ENCODE peak calls at places on chromosomes 11 and 22, in five cellular contexts. One of them, this sample, is unnamed.

GRCh38 chr11:3199537-3200295 is 18.9 kb downstream of the MRGPRG start:
- DNase-seq in mammary epithelial cell: no peak
- DNase-seq in pancreas: no peak
- DNase-seq in right lobe of liver: no peak
- DNase-seq in lung: no peak
- DNase-seq in this sample: no peak

GRCh38 chr11:118953265-118953664 is 2.8 kb upstream of the UPK2 start:
- DNase-seq in mammary epithelial cell: no peak
- DNase-seq in pancreas: no peak
- DNase-seq in right lobe of liver: no peak
- DNase-seq in lung: no peak
- DNase-seq in this sample: no peak

GRCh38 chr11:126607374-126607773 is 251.9 kb downstream of the ST3GAL4 start:
- DNase-seq in mammary epithelial cell: peak
- DNase-seq in pancreas: peak
- DNase-seq in right lobe of liver: peak
- DNase-seq in lung: no peak
- DNase-seq in this sample: peak

GRCh38 chr11:2586793-2587131 is 113.0 kb downstream of the KCNQ1OT1 start:
- DNase-seq in mammary epithelial cell: no peak
- DNase-seq in pancreas: no peak
- DNase-seq in right lobe of liver: no peak
- DNase-seq in lung: no peak
- DNase-seq in this sample: no peak

GRCh38 chr11:102926517-102926916 is 29.0 kb downstream of the MMP13 start:
- DNase-seq in mammary epithelial cell: no peak
- DNase-seq in pancreas: no peak
- DNase-seq in right lobe of liver: no peak
- DNase-seq in lung: no peak
- DNase-seq in this sample: no peak

GRCh38 chr22:43885319-43885671 is 6.5 kb downstream of the PNPLA5 start:
- DNase-seq in mammary epithelial cell: no peak
- DNase-seq in pancreas: no peak
- DNase-seq in right lobe of liver: no peak
- DNase-seq in lung: no peak
- DNase-seq in this sample: no peak

GRCh38 chr11:65013692-65014145 is 241 bp upstream of the ARL2 start:
- DNase-seq in mammary epithelial cell: peak
- DNase-seq in pancreas: peak
- DNase-seq in right lobe of liver: peak
- DNase-seq in lung: peak
- DNase-seq in this sample: peak

GRCh38 chr11:44680982-44681597 is 45.7 kb upstream of the TSPAN18 start:
- DNase-seq in mammary epithelial cell: peak
- DNase-seq in pancreas: no peak
- DNase-seq in right lobe of liver: no peak
- DNase-seq in lung: no peak
- DNase-seq in this sample: no peak

GRCh38 chr22:46792061-46792796 is 29.8 kb downstream of the TBC1D22A start:
- DNase-seq in mammary epithelial cell: no peak
- DNase-seq in pancreas: no peak
- DNase-seq in right lobe of liver: no peak
- DNase-seq in lung: no peak
- DNase-seq in this sample: no peak

GRCh38 chr11:33263549-33263948 is 6.4 kb downstream of the HIPK3 start:
- DNase-seq in mammary epithelial cell: no peak
- DNase-seq in pancreas: no peak
- DNase-seq in right lobe of liver: no peak
- DNase-seq in lung: no peak
- DNase-seq in this sample: no peak

GRCh38 chr11:14237333-14237988 is 121.5 kb downstream of the RRAS2 start:
- DNase-seq in mammary epithelial cell: no peak
- DNase-seq in pancreas: no peak
- DNase-seq in right lobe of liver: no peak
- DNase-seq in lung: no peak
- DNase-seq in this sample: no peak

GRCh38 chr11:8810331-8811301 is 100.4 kb upstream of the AKIP1 start:
- DNase-seq in mammary epithelial cell: peak
- DNase-seq in pancreas: peak
- DNase-seq in right lobe of liver: peak
- DNase-seq in lung: peak
- DNase-seq in this sample: peak

GRCh38 chr11:101436511-101437142 is 147.2 kb downstream of the TRPC6 start:
- DNase-seq in mammary epithelial cell: peak
- DNase-seq in pancreas: no peak
- DNase-seq in right lobe of liver: no peak
- DNase-seq in lung: no peak
- DNase-seq in this sample: peak

GRCh38 chr22:48404004-48404403 is 1423.7 kb downstream of the BRD1 start:
- DNase-seq in mammary epithelial cell: no peak
- DNase-seq in pancreas: no peak
- DNase-seq in right lobe of liver: no peak
- DNase-seq in lung: no peak
- DNase-seq in this sample: no peak

GRCh38 chr11:131710511-131710910 is 340.1 kb downstream of the NTM start:
- DNase-seq in mammary epithelial cell: peak
- DNase-seq in pancreas: no peak
- DNase-seq in right lobe of liver: no peak
- DNase-seq in lung: no peak
- DNase-seq in this sample: no peak

GRCh38 chr22:45124176-45124857 is 39.4 kb upstream of the NUP50 start:
- DNase-seq in mammary epithelial cell: no peak
- DNase-seq in pancreas: no peak
- DNase-seq in right lobe of liver: no peak
- DNase-seq in lung: no peak
- DNase-seq in this sample: no peak

GRCh38 chr11:20207781-20208621 is 47.7 kb upstream of the DBX1 start:
- DNase-seq in mammary epithelial cell: no peak
- DNase-seq in pancreas: no peak
- DNase-seq in right lobe of liver: no peak
- DNase-seq in lung: peak
- DNase-seq in this sample: no peak

GRCh38 chr11:33778682-33779081 is 4.4 kb upstream of the FBXO3 start:
- DNase-seq in mammary epithelial cell: no peak
- DNase-seq in pancreas: no peak
- DNase-seq in right lobe of liver: no peak
- DNase-seq in lung: no peak
- DNase-seq in this sample: no peak

GRCh38 chr11:122199661-122200060 is 83.6 kb upstream of the BLID start:
- DNase-seq in mammary epithelial cell: no peak
- DNase-seq in pancreas: no peak
- DNase-seq in right lobe of liver: no peak
- DNase-seq in lung: no peak
- DNase-seq in this sample: no peak

GRCh38 chr11:11894486-11894885 is 52.7 kb downstream of the USP47 start:
- DNase-seq in mammary epithelial cell: no peak
- DNase-seq in pancreas: no peak
- DNase-seq in right lobe of liver: no peak
- DNase-seq in lung: no peak
- DNase-seq in this sample: no peak

DNA sequence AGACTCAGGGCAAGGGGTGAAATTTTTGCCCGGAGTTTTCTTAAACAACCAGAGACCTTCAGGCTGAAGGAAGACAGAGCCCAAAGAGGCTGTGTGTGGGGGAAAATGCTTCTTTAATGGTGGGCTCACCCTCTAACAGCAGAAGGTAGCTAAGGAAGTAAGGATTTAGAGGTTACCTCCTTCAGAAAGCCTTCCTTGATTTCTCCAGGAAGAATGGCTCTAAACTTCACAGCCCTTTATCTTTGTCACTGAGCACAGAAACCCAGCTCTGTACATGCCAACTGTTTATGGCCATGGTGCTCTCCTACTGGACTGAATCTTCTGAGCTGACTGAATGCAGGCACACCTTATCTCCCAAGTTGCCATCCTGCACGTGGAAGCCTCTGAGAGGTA is 196.0 kb downstream of the TENM4 start:
- DNase-seq in mammary epithelial cell: no peak
- DNase-seq in pancreas: no peak
- DNase-seq in right lobe of liver: no peak
- DNase-seq in lung: no peak
- DNase-seq in this sample: no peak
- H3K27ac ChIP-seq in mammary epithelial cell: peak
- H3K27ac ChIP-seq in pancreas: no peak
- H3K27ac ChIP-seq in right lobe of liver: no peak
- H3K27ac ChIP-seq in lung: no peak
- H3K27ac ChIP-seq in this sample: no peak

GRCh38 chr11:124970925-124971324 is 16.9 kb downstream of the CCDC15 start:
- DNase-seq in mammary epithelial cell: peak
- DNase-seq in pancreas: no peak
- DNase-seq in right lobe of liver: no peak
- DNase-seq in lung: no peak
- DNase-seq in this sample: no peak
- TF ChIP-seq CTCF in mammary epithelial cell: peak
- TF ChIP-seq CTCF in pancreas: no peak
- TF ChIP-seq CTCF in right lobe of liver: no peak
- TF ChIP-seq CTCF in lung: no peak
- TF ChIP-seq CTCF in this sample: peak

GRCh38 chr11:120326845-120327281 is 1.8 kb downstream of the TLCD5 start:
- DNase-seq in mammary epithelial cell: no peak
- DNase-seq in pancreas: no peak
- DNase-seq in right lobe of liver: no peak
- DNase-seq in lung: no peak
- DNase-seq in this sample: no peak
- H3K4me3 ChIP-seq in mammary epithelial cell: no peak
- H3K4me3 ChIP-seq in pancreas: no peak
- H3K4me3 ChIP-seq in right lobe of liver: no peak
- H3K4me3 ChIP-seq in lung: no peak
- H3K4me3 ChIP-seq in this sample: no peak

DNA sequence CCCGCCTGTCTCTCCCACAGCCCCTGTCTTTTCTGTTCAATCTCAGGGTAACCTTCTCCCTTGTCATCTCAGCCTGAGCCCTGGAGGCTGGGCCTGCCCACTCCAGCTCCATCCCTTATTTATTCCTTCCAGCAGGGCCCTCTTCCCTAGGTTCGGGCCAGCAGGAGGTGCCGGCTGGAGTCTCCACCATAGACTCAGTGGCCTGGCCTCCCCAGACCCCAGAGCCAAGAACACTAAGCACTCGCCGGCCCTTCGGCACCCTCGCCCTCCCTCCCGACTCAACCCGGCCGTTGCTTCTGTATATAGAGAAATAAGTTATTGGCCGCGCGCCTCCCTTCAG is 1.4 kb upstream of the RAB1B start:
- DNase-seq in mammary epithelial cell: no peak
- DNase-seq in pancreas: no peak
- DNase-seq in right lobe of liver: no peak
- DNase-seq in lung: no peak
- DNase-seq in this sample: no peak
- H3K27ac ChIP-seq in mammary epithelial cell: no peak
- H3K27ac ChIP-seq in pancreas: peak
- H3K27ac ChIP-seq in right lobe of liver: peak
- H3K27ac ChIP-seq in lung: peak
- H3K27ac ChIP-seq in this sample: peak

DNA sequence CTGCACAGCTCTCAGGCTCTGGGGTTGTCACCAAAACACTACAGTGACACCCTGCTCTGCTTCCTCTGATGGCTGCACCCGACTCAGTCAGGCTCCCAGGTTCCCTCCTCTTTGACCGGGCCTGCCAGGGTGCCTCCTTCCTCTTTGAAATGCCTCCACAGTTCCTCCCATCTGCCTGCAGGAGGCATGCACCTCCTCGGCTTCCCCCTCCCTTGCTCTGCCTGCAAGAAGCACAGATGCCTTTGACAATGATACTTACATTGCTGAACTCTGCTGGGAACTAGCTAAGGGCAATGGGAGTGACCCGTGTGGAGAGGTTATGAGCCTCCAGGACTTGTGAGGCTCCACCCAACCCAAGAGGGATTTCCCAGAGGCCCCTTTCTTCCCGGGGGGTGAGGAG is 674.1 kb downstream of the OPCML start:
- DNase-seq in mammary epithelial cell: peak
- DNase-seq in pancreas: no peak
- DNase-seq in right lobe of liver: no peak
- DNase-seq in lung: no peak
- DNase-seq in this sample: no peak
- TF ChIP-seq CTCF in mammary epithelial cell: peak
- TF ChIP-seq CTCF in pancreas: no peak
- TF ChIP-seq CTCF in right lobe of liver: no peak
- TF ChIP-seq CTCF in lung: no peak
- TF ChIP-seq CTCF in this sample: no peak

GRCh38 chr11:61891331-61892084 is at the start of gene FADS3:
- DNase-seq in mammary epithelial cell: peak
- DNase-seq in pancreas: peak
- DNase-seq in right lobe of liver: peak
- DNase-seq in lung: peak
- DNase-seq in this sample: peak

GRCh38 chr11:61888043-61888442 is 3.3 kb downstream of the FADS3 start:
- DNase-seq in mammary epithelial cell: peak
- DNase-seq in pancreas: peak
- DNase-seq in right lobe of liver: peak
- DNase-seq in lung: peak
- DNase-seq in this sample: no peak

GRCh38 chr11:61888590-61888989 is 2.8 kb downstream of the FADS3 start:
- DNase-seq in mammary epithelial cell: no peak
- DNase-seq in pancreas: no peak
- DNase-seq in right lobe of liver: no peak
- DNase-seq in lung: no peak
- DNase-seq in this sample: no peak

GRCh38 chr11:61890536-61891330 is 612 bp downstream of the FADS3 start:
- DNase-seq in mammary epithelial cell: peak
- DNase-seq in pancreas: peak
- DNase-seq in right lobe of liver: peak
- DNase-seq in lung: peak
- DNase-seq in this sample: no peak

GRCh38 chr11:61889831-61890230 is 1.5 kb downstream of the FADS3 start:
- DNase-seq in mammary epithelial cell: no peak
- DNase-seq in pancreas: no peak
- DNase-seq in right lobe of liver: no peak
- DNase-seq in lung: no peak
- DNase-seq in this sample: no peak
- H3K4me3 ChIP-seq in mammary epithelial cell: peak
- H3K4me3 ChIP-seq in pancreas: no peak
- H3K4me3 ChIP-seq in right lobe of liver: no peak
- H3K4me3 ChIP-seq in lung: no peak
- H3K4me3 ChIP-seq in this sample: no peak

DNA sequence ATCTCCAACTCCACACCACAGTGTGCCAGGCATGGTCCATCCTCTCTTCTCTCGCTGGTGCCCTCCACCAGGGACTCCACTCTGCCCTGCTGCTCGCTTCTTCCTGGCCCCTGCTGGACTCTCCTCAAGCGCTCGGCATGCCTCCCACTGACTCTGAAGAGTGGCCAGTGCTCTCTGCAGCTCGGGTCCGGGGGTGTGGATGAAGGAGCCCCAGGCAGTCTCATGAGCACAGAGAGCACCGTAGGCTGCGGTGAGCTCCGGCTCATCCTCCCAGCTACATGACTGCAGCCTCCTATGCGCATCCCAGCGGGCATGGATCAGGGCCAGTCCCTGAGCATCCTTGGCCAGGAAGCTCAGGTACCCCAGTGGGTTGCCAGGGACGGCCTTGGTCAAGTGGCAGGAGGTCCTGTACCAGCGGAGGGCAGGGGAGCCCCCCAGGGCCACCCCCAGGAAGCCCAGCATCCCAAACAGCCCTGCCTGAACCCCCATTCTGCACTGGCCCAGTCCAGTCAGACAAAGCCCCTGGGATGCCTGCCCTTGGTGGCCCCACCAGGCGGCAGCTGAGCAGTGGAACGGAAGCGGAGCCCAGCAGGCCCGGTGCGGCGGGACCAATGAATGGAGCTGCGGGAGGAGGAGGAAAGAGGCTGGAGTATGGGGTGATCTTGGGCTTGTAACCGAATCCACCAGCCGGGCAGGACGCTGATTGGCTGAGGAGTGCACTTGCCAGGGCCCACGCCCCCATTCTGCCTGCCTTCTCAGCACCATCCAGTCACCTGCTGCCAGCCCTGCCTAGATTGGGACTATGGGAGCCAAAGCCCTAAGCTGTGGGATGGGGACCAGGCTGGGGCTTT is at the start of gene PLA2G3:
- DNase-seq in mammary epithelial cell: no peak
- DNase-seq in pancreas: no peak
- DNase-seq in right lobe of liver: no peak
- DNase-seq in lung: peak
- DNase-seq in this sample: peak
- H3K27ac ChIP-seq in mammary epithelial cell: no peak
- H3K27ac ChIP-seq in pancreas: no peak
- H3K27ac ChIP-seq in right lobe of liver: no peak
- H3K27ac ChIP-seq in lung: peak
- H3K27ac ChIP-seq in this sample: no peak